ENCODE peak calls at places on chromosomes 16 and 17, in nine cellular contexts. L is lung; Q is stimulated activated CD4-positive, alpha-beta T cell treated with anti-CD3 and anti-CD28 coated beads, Interleukin-4, amount 100 ng/mL, for 1 hour; N is Calu3; B is anterior cingulate cortex; I is lower leg skin; G is NCI-H1436; J is GM06990; O is posterior cingulate gyrus. H is an unnamed sample.
A peak's percentile ranks its signal among the peaks of the same experiment; 100 is the strongest.

GRCh38 chr17:70929226-70929625 is 759.9 kb downstream of the KCNJ2 start:
- DNase-seq in L (no peak), Q (no peak), N (no peak), B (no peak), I (no peak), G (no peak), J (no peak), O (no peak), H (no peak)

GRCh38 chr16:31410082-31410481 is 16.9 kb downstream of the ITGAD start:
- DNase-seq in L (no peak), Q (no peak), N (no peak), B (no peak), I (no peak), G (no peak), J (no peak), O (peak; percentile 47), H (no peak)

GRCh38 chr16:85460983-85461813 is 151.9 kb upstream of the GSE1 start:
- DNase-seq in L (peak; percentile 47), Q (no peak), N (no peak), B (no peak), I (no peak), G (peak; percentile 97), J (no peak), O (no peak), H (no peak)

GRCh38 chr16:48123104-48123788 is 32.5 kb downstream of the ABCC12 start:
- DNase-seq in L (peak; percentile 30), Q (peak; percentile 52), N (peak; percentile 49), B (no peak), I (no peak), G (no peak), J (no peak), O (peak; percentile 88), H (peak; percentile 69)

GRCh38 chr17:13002761-13003453 is 14.9 kb downstream of the ELAC2 start:
- DNase-seq in L (peak; percentile 70), Q (peak; percentile 54), N (peak; percentile 60), B (peak; percentile 53), I (peak; percentile 94), G (peak; percentile 45), J (no peak), O (peak; percentile 97), H (peak; percentile 28)

GRCh38 chr17:44906010-44906646 is 6.9 kb upstream of the EFTUD2 start:
- DNase-seq in L (no peak), Q (no peak), N (no peak), B (no peak), I (no peak), G (no peak), J (no peak), O (peak; percentile 80), H (no peak)

GRCh38 chr17:68909066-68909465 is 46.1 kb downstream of the ABCA8 start:
- DNase-seq in L (peak; percentile 40), Q (no peak), N (peak; percentile 18), B (no peak), I (peak; percentile 81), G (no peak), J (peak; percentile 10), O (no peak), H (no peak)

GRCh38 chr17:15501282-15501681 is 33.9 kb upstream of the CDRT4 start:
- DNase-seq in L (no peak), Q (no peak), N (no peak), B (no peak), I (no peak), G (no peak), J (no peak), O (no peak), H (no peak)

GRCh38 chr16:48999034-48999433 is 282.6 kb downstream of the CBLN1 start:
- DNase-seq in L (no peak), Q (no peak), N (no peak), B (no peak), I (no peak), G (no peak), J (no peak), O (no peak), H (no peak)

GRCh38 chr16:89478576-89479221 is 11.7 kb downstream of the ANKRD11 start:
- DNase-seq in L (no peak), Q (no peak), N (no peak), B (no peak), I (no peak), G (no peak), J (no peak), O (peak; percentile 48), H (no peak)

GRCh38 chr16:89350701-89351380 is 133.3 kb downstream of the ZNF778 start:
- DNase-seq in L (no peak), Q (no peak), N (no peak), B (no peak), I (no peak), G (no peak), J (no peak), O (peak; percentile 88), H (peak; percentile 57)

GRCh38 chr17:41917192-41917591 is 1.6 kb downstream of the ACLY start:
- DNase-seq in L (no peak), Q (no peak), N (no peak), B (no peak), I (no peak), G (no peak), J (no peak), O (no peak), H (no peak)

GRCh38 chr17:74151551-74152315 is 51.7 kb upstream of the RPL38 start:
- DNase-seq in L (no peak), Q (no peak), N (no peak), B (no peak), I (peak; percentile 72), G (no peak), J (no peak), O (peak; percentile 59), H (no peak)

GRCh38 chr16:15973460-15973859 is 24.0 kb downstream of the ABCC1 start:
- DNase-seq in L (no peak), Q (no peak), N (no peak), B (no peak), I (no peak), G (no peak), J (no peak), O (no peak), H (no peak)